ENCODE peak calls at places on chromosomes 12 and 14, in eight cellular contexts. One of them, this sample, is unnamed.

GRCh38 chr14:67137744-67138371 is 51.4 kb upstream of the GARIN2 start:
- DNase-seq in heart right ventricle: no peak
- DNase-seq in psoas muscle: no peak
- DNase-seq in left ventricle myocardium inferior: no peak
- DNase-seq in progenitor cell of endocrine pancreas: no peak
- DNase-seq in astrocyte of the spinal cord: peak; percentile 28
- DNase-seq in endothelial cell: no peak
- DNase-seq in astrocyte of the cerebellum: peak; percentile 9
- DNase-seq in this sample: peak; percentile 20

GRCh38 chr12:10641735-10642500 is 28.5 kb upstream of the MAGOHB start:
- DNase-seq in progenitor cell of endocrine pancreas: no peak
- DNase-seq in endothelial cell: no peak
- DNase-seq in astrocyte of the cerebellum: no peak
- DNase-seq in left ventricle myocardium inferior: no peak
- DNase-seq in heart right ventricle: no peak
- DNase-seq in astrocyte of the spinal cord: peak; percentile 38
- DNase-seq in psoas muscle: no peak
- DNase-seq in this sample: peak; percentile 20

GRCh38 chr14:74955229-74955999 is at the start of gene PGF:
- DNase-seq in astrocyte of the cerebellum: no peak
- DNase-seq in heart right ventricle: peak; percentile 71
- DNase-seq in astrocyte of the spinal cord: peak; percentile 30
- DNase-seq in psoas muscle: peak; percentile 85
- DNase-seq in left ventricle myocardium inferior: peak; percentile 75
- DNase-seq in progenitor cell of endocrine pancreas: peak; percentile 37
- DNase-seq in endothelial cell: peak; percentile 68
- DNase-seq in this sample: peak; percentile 51

GRCh38 chr12:1917172-1918070 is 1.0 kb downstream of the CACNA2D4 start:
- DNase-seq in heart right ventricle: no peak
- DNase-seq in astrocyte of the spinal cord: no peak
- DNase-seq in psoas muscle: no peak
- DNase-seq in progenitor cell of endocrine pancreas: no peak
- DNase-seq in endothelial cell: no peak
- DNase-seq in left ventricle myocardium inferior: no peak
- DNase-seq in astrocyte of the cerebellum: no peak
- DNase-seq in this sample: no peak

GRCh38 chr14:102938191-102938590 is 15.7 kb downstream of the AMN start:
- DNase-seq in heart right ventricle: no peak
- DNase-seq in astrocyte of the cerebellum: no peak
- DNase-seq in left ventricle myocardium inferior: no peak
- DNase-seq in progenitor cell of endocrine pancreas: no peak
- DNase-seq in endothelial cell: no peak
- DNase-seq in psoas muscle: peak; percentile 41
- DNase-seq in astrocyte of the spinal cord: no peak
- DNase-seq in this sample: no peak

GRCh38 chr14:90177537-90178189 is 78.7 kb upstream of the PSMC1 start:
- DNase-seq in psoas muscle: no peak
- DNase-seq in astrocyte of the spinal cord: no peak
- DNase-seq in left ventricle myocardium inferior: no peak
- DNase-seq in progenitor cell of endocrine pancreas: no peak
- DNase-seq in astrocyte of the cerebellum: no peak
- DNase-seq in heart right ventricle: no peak
- DNase-seq in endothelial cell: no peak
- DNase-seq in this sample: no peak

GRCh38 chr12:52872644-52873384 is 24.0 kb upstream of the KRT78 start:
- DNase-seq in astrocyte of the cerebellum: no peak
- DNase-seq in left ventricle myocardium inferior: no peak
- DNase-seq in heart right ventricle: no peak
- DNase-seq in astrocyte of the spinal cord: no peak
- DNase-seq in psoas muscle: no peak
- DNase-seq in progenitor cell of endocrine pancreas: no peak
- DNase-seq in endothelial cell: no peak
- DNase-seq in this sample: no peak

GRCh38 chr14:100470523-100470897 is 116.7 kb downstream of the BEGAIN start:
- DNase-seq in heart right ventricle: no peak
- DNase-seq in endothelial cell: no peak
- DNase-seq in astrocyte of the spinal cord: no peak
- DNase-seq in left ventricle myocardium inferior: no peak
- DNase-seq in progenitor cell of endocrine pancreas: no peak
- DNase-seq in psoas muscle: no peak
- DNase-seq in astrocyte of the cerebellum: no peak
- DNase-seq in this sample: no peak

GRCh38 chr12:94309348-94309747 is 150.3 kb downstream of the CEP83 start:
- DNase-seq in progenitor cell of endocrine pancreas: no peak
- DNase-seq in endothelial cell: no peak
- DNase-seq in astrocyte of the spinal cord: no peak
- DNase-seq in psoas muscle: no peak
- DNase-seq in left ventricle myocardium inferior: no peak
- DNase-seq in astrocyte of the cerebellum: no peak
- DNase-seq in heart right ventricle: no peak
- DNase-seq in this sample: no peak

GRCh38 chr14:63468273-63468672 is 74.9 kb downstream of the PPP2R5E start:
- DNase-seq in endothelial cell: no peak
- DNase-seq in astrocyte of the spinal cord: no peak
- DNase-seq in psoas muscle: no peak
- DNase-seq in progenitor cell of endocrine pancreas: no peak
- DNase-seq in astrocyte of the cerebellum: no peak
- DNase-seq in left ventricle myocardium inferior: no peak
- DNase-seq in heart right ventricle: no peak
- DNase-seq in this sample: peak; percentile 58

GRCh38 chr12:13211859-13212664 is 15.5 kb downstream of the EMP1 start:
- DNase-seq in astrocyte of the cerebellum: peak; percentile 57
- DNase-seq in astrocyte of the spinal cord: peak; percentile 70
- DNase-seq in left ventricle myocardium inferior: no peak
- DNase-seq in heart right ventricle: peak; percentile 65
- DNase-seq in progenitor cell of endocrine pancreas: peak; percentile 61
- DNase-seq in endothelial cell: peak; percentile 72
- DNase-seq in psoas muscle: no peak
- DNase-seq in this sample: peak; percentile 78

GRCh38 chr12:68340404-68341270 is 8.5 kb upstream of the MDM1 start:
- DNase-seq in endothelial cell: no peak
- DNase-seq in astrocyte of the spinal cord: no peak
- DNase-seq in astrocyte of the cerebellum: no peak
- DNase-seq in left ventricle myocardium inferior: no peak
- DNase-seq in psoas muscle: no peak
- DNase-seq in heart right ventricle: no peak
- DNase-seq in progenitor cell of endocrine pancreas: no peak
- DNase-seq in this sample: no peak

GRCh38 chr12:110937104-110937641 is 16.8 kb upstream of the MYL2 start:
- DNase-seq in psoas muscle: peak; percentile 77
- DNase-seq in left ventricle myocardium inferior: peak; percentile 46
- DNase-seq in progenitor cell of endocrine pancreas: peak; percentile 68
- DNase-seq in heart right ventricle: no peak
- DNase-seq in endothelial cell: peak; percentile 80
- DNase-seq in astrocyte of the spinal cord: peak; percentile 34
- DNase-seq in astrocyte of the cerebellum: no peak
- DNase-seq in this sample: peak; percentile 61

GRCh38 chr14:89201645-89202044 is 215.4 kb downstream of the FOXN3 start:
- DNase-seq in astrocyte of the spinal cord: no peak
- DNase-seq in left ventricle myocardium inferior: no peak
- DNase-seq in progenitor cell of endocrine pancreas: no peak
- DNase-seq in endothelial cell: no peak
- DNase-seq in astrocyte of the cerebellum: no peak
- DNase-seq in psoas muscle: no peak
- DNase-seq in heart right ventricle: no peak
- DNase-seq in this sample: no peak

GRCh38 chr14:99671230-99672224 is 12.6 kb upstream of the CYP46A1 start:
- DNase-seq in astrocyte of the cerebellum: no peak
- DNase-seq in heart right ventricle: no peak
- DNase-seq in progenitor cell of endocrine pancreas: no peak
- DNase-seq in endothelial cell: no peak
- DNase-seq in astrocyte of the spinal cord: no peak
- DNase-seq in psoas muscle: no peak
- DNase-seq in left ventricle myocardium inferior: no peak
- DNase-seq in this sample: no peak

GRCh38 chr12:52004042-52004648 is 2.6 kb upstream of the TAMALIN start:
- DNase-seq in progenitor cell of endocrine pancreas: no peak
- DNase-seq in astrocyte of the spinal cord: peak; percentile 44
- DNase-seq in astrocyte of the cerebellum: peak; percentile 24
- DNase-seq in heart right ventricle: peak; percentile 63
- DNase-seq in endothelial cell: peak; percentile 66
- DNase-seq in psoas muscle: peak; percentile 68
- DNase-seq in left ventricle myocardium inferior: no peak
- DNase-seq in this sample: peak; percentile 60

GRCh38 chr12:24940157-24940556 is 8.7 kb downstream of the BCAT1 start:
- DNase-seq in psoas muscle: no peak
- DNase-seq in endothelial cell: no peak
- DNase-seq in left ventricle myocardium inferior: no peak
- DNase-seq in heart right ventricle: no peak
- DNase-seq in astrocyte of the spinal cord: no peak
- DNase-seq in astrocyte of the cerebellum: no peak
- DNase-seq in progenitor cell of endocrine pancreas: no peak
- DNase-seq in this sample: no peak

GRCh38 chr14:53389207-53389606 is 236.1 kb upstream of the DDHD1 start:
- DNase-seq in psoas muscle: no peak
- DNase-seq in astrocyte of the cerebellum: no peak
- DNase-seq in endothelial cell: no peak
- DNase-seq in left ventricle myocardium inferior: no peak
- DNase-seq in astrocyte of the spinal cord: peak; percentile 32
- DNase-seq in progenitor cell of endocrine pancreas: no peak
- DNase-seq in heart right ventricle: no peak
- DNase-seq in this sample: no peak

GRCh38 chr12:43057561-43057960 is 468.0 kb upstream of the PRICKLE1 start:
- DNase-seq in heart right ventricle: no peak
- DNase-seq in endothelial cell: no peak
- DNase-seq in astrocyte of the spinal cord: peak; percentile 32
- DNase-seq in astrocyte of the cerebellum: peak; percentile 28
- DNase-seq in left ventricle myocardium inferior: no peak
- DNase-seq in progenitor cell of endocrine pancreas: no peak
- DNase-seq in psoas muscle: no peak
- DNase-seq in this sample: peak; percentile 4

GRCh38 chr14:71863049-71863448 is 69.2 kb upstream of the RGS6 start:
- DNase-seq in astrocyte of the spinal cord: no peak
- DNase-seq in astrocyte of the cerebellum: no peak
- DNase-seq in heart right ventricle: no peak
- DNase-seq in endothelial cell: no peak
- DNase-seq in progenitor cell of endocrine pancreas: no peak
- DNase-seq in left ventricle myocardium inferior: no peak
- DNase-seq in psoas muscle: no peak
- DNase-seq in this sample: no peak
- TF ChIP-seq CTCF in astrocyte of the spinal cord: peak; percentile 14
- TF ChIP-seq CTCF in astrocyte of the cerebellum: peak; percentile 2
- TF ChIP-seq CTCF in heart right ventricle: peak; percentile 3
- TF ChIP-seq CTCF in endothelial cell: peak; percentile 45
- TF ChIP-seq CTCF in progenitor cell of endocrine pancreas: no peak
- TF ChIP-seq CTCF in left ventricle myocardium inferior: no peak
- TF ChIP-seq CTCF in psoas muscle: no peak
- TF ChIP-seq CTCF in this sample: peak; percentile 4

GRCh38 chr12:90959538-90960139 is 4.7 kb upstream of the CCER1 start:
- DNase-seq in endothelial cell: peak; percentile 26
- DNase-seq in progenitor cell of endocrine pancreas: no peak
- DNase-seq in heart right ventricle: peak; percentile 26
- DNase-seq in astrocyte of the spinal cord: peak; percentile 58
- DNase-seq in psoas muscle: no peak
- DNase-seq in left ventricle myocardium inferior: no peak
- DNase-seq in astrocyte of the cerebellum: peak; percentile 32
- DNase-seq in this sample: peak; percentile 62
- TF ChIP-seq CTCF in endothelial cell: peak; percentile 70
- TF ChIP-seq CTCF in progenitor cell of endocrine pancreas: peak; percentile 79
- TF ChIP-seq CTCF in heart right ventricle: peak; percentile 73
- TF ChIP-seq CTCF in astrocyte of the spinal cord: peak; percentile 78
- TF ChIP-seq CTCF in psoas muscle: peak; percentile 70
- TF ChIP-seq CTCF in left ventricle myocardium inferior: peak; percentile 80
- TF ChIP-seq CTCF in astrocyte of the cerebellum: peak; percentile 76
- TF ChIP-seq CTCF in this sample: peak; percentile 48

DNA sequence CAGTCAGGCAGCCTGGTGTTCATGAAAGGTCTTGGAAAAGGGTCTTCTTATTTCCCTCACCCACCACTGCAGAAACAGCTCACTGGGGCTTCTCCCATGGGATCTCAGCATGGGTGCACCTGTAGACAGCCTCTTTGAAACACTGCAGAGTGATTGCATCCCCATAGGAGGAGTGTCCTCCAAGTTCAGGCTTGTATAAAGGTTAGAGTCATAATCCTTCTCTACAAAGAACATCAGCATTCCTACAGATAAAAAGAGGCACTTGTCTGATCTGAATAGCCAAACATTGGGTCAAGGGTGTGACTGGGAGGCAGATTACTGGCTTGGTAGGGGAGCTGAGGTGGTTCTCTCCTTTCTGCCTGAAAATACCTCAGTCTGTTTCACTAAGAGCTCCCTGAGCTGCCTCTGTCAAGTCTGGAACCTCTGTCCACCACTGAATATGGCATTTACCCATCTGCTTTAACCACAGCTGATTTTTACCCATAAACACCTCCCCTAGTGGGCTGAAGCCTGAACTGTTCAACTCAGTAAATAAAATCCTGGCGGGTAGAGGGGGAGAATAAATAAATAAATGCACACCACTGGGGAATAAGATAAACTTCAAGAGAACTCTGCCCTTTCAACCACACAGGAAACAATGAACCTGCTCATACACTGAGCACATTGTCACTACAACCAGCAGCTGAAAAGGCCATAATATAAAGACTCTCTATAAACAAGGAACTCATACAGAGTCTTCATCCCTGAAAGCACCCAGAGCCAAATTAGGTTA is 120.7 kb upstream of the SCAF11 start:
- DNase-seq in progenitor cell of endocrine pancreas: no peak
- DNase-seq in endothelial cell: no peak
- DNase-seq in heart right ventricle: no peak
- DNase-seq in psoas muscle: no peak
- DNase-seq in astrocyte of the spinal cord: no peak
- DNase-seq in astrocyte of the cerebellum: no peak
- DNase-seq in left ventricle myocardium inferior: no peak
- DNase-seq in this sample: no peak
- TF ChIP-seq CTCF in progenitor cell of endocrine pancreas: peak; percentile 29
- TF ChIP-seq CTCF in endothelial cell: peak; percentile 20
- TF ChIP-seq CTCF in heart right ventricle: no peak
- TF ChIP-seq CTCF in psoas muscle: no peak
- TF ChIP-seq CTCF in astrocyte of the spinal cord: peak; percentile 29
- TF ChIP-seq CTCF in astrocyte of the cerebellum: no peak
- TF ChIP-seq CTCF in left ventricle myocardium inferior: no peak
- TF ChIP-seq CTCF in this sample: no peak

GRCh38 chr12:76043377-76043776 is 11.8 kb upstream of the PHLDA1 start:
- DNase-seq in left ventricle myocardium inferior: no peak
- DNase-seq in heart right ventricle: no peak
- DNase-seq in progenitor cell of endocrine pancreas: no peak
- DNase-seq in astrocyte of the spinal cord: no peak
- DNase-seq in endothelial cell: no peak
- DNase-seq in astrocyte of the cerebellum: no peak
- DNase-seq in psoas muscle: no peak
- DNase-seq in this sample: no peak

GRCh38 chr12:76040461-76040860 is 8.9 kb upstream of the PHLDA1 start:
- DNase-seq in endothelial cell: no peak
- DNase-seq in psoas muscle: no peak
- DNase-seq in heart right ventricle: no peak
- DNase-seq in astrocyte of the spinal cord: no peak
- DNase-seq in astrocyte of the cerebellum: no peak
- DNase-seq in progenitor cell of endocrine pancreas: no peak
- DNase-seq in left ventricle myocardium inferior: no peak
- DNase-seq in this sample: no peak

GRCh38 chr12:76038176-76038575 is 6.6 kb upstream of the PHLDA1 start:
- DNase-seq in endothelial cell: no peak
- DNase-seq in progenitor cell of endocrine pancreas: no peak
- DNase-seq in left ventricle myocardium inferior: no peak
- DNase-seq in heart right ventricle: no peak
- DNase-seq in astrocyte of the spinal cord: no peak
- DNase-seq in psoas muscle: no peak
- DNase-seq in astrocyte of the cerebellum: no peak
- DNase-seq in this sample: no peak

GRCh38 chr12:76041406-76041805 is 9.8 kb upstream of the PHLDA1 start:
- DNase-seq in left ventricle myocardium inferior: no peak
- DNase-seq in heart right ventricle: no peak
- DNase-seq in endothelial cell: no peak
- DNase-seq in psoas muscle: no peak
- DNase-seq in astrocyte of the spinal cord: no peak
- DNase-seq in progenitor cell of endocrine pancreas: no peak
- DNase-seq in astrocyte of the cerebellum: no peak
- DNase-seq in this sample: no peak

GRCh38 chr12:76042147-76042546 is 10.6 kb upstream of the PHLDA1 start:
- DNase-seq in psoas muscle: no peak
- DNase-seq in left ventricle myocardium inferior: no peak
- DNase-seq in progenitor cell of endocrine pancreas: no peak
- DNase-seq in astrocyte of the cerebellum: no peak
- DNase-seq in endothelial cell: no peak
- DNase-seq in heart right ventricle: no peak
- DNase-seq in astrocyte of the spinal cord: no peak
- DNase-seq in this sample: no peak
- TF ChIP-seq CTCF in psoas muscle: no peak
- TF ChIP-seq CTCF in left ventricle myocardium inferior: no peak
- TF ChIP-seq CTCF in progenitor cell of endocrine pancreas: no peak
- TF ChIP-seq CTCF in astrocyte of the cerebellum: no peak
- TF ChIP-seq CTCF in endothelial cell: no peak
- TF ChIP-seq CTCF in heart right ventricle: no peak
- TF ChIP-seq CTCF in astrocyte of the spinal cord: no peak
- TF ChIP-seq CTCF in this sample: no peak

This sample was measured in MCF 10A.